ENCODE peak calls at places on chromosomes 7 and 10, in ten cellular contexts. S is neural crest cell; J is iris pigment epithelial cell; K is AG10803; U is caudate nucleus; Q is activated naive CD4-positive, alpha-beta T cell treated with Interleukin-2 at 50 U/mL for 16 hours; O is dorsolateral prefrontal cortex; L is NCI-H510A; H is posterior vena cava; D is effector CD4-positive, alpha-beta T cell. B is an unnamed sample.

GRCh38 chr7:87876759-87877234 is 504 bp downstream of the DBF4 start:
- DNase-seq in U (peak), D (peak), L (peak), O (peak), H (peak), K (peak), J (peak), Q (peak), S (peak), B (peak)

GRCh38 chr10:93945814-93946213 is 47.9 kb upstream of the PLCE1 start:
- DNase-seq in D (no peak), S (no peak), U (no peak), L (no peak), K (peak), Q (no peak), J (no peak), H (no peak), O (no peak), B (no peak)

GRCh38 chr7:867001-867405 is 9.4 kb upstream of the GET4 start:
- DNase-seq in K (peak), H (no peak), D (no peak), Q (no peak), J (peak), S (no peak), L (no peak), O (peak), U (no peak), B (peak)

GRCh38 chr10:36254191-36254590 is 612.1 kb upstream of the FZD8 start:
- DNase-seq in Q (no peak), H (peak), O (no peak), D (no peak), U (no peak), S (no peak), L (no peak), J (no peak), K (peak), B (no peak)

GRCh38 chr10:99966306-99966705 is 43.4 kb downstream of the DNMBP start:
- DNase-seq in K (peak), H (no peak), O (no peak), Q (no peak), D (no peak), L (no peak), S (no peak), J (peak), U (no peak), B (peak)

GRCh38 chr10:68647928-68648327 is 73.1 kb upstream of the CCAR1 start:
- DNase-seq in D (no peak), J (peak), U (no peak), O (no peak), L (no peak), S (no peak), H (no peak), K (peak), Q (no peak), B (peak)

GRCh38 chr7:17239683-17240521 is 58.5 kb upstream of the AHR start:
- DNase-seq in Q (no peak), U (no peak), O (no peak), D (no peak), K (peak), J (peak), L (no peak), H (no peak), S (no peak), B (peak)

GRCh38 chr10:76177945-76178344 is 746.5 kb downstream of the LRMDA start:
- DNase-seq in Q (no peak), J (no peak), H (no peak), L (no peak), S (no peak), K (no peak), D (no peak), U (no peak), O (no peak), B (no peak)

GRCh38 chr10:124650820-124651401 is 93.3 kb downstream of the FAM53B start:
- DNase-seq in S (no peak), L (no peak), K (no peak), J (peak), O (no peak), D (peak), U (no peak), H (no peak), Q (peak), B (no peak)

GRCh38 chr10:98063740-98064027 is 33.3 kb upstream of the CRTAC1 start:
- DNase-seq in K (no peak), L (no peak), Q (no peak), J (no peak), D (no peak), H (no peak), O (no peak), U (no peak), S (no peak), B (no peak)

GRCh38 chr10:48594371-48594770 is 10.5 kb downstream of the ARHGAP22 start:
- DNase-seq in K (peak), O (no peak), S (no peak), Q (no peak), J (no peak), H (no peak), L (no peak), D (no peak), U (no peak), B (no peak)

GRCh38 chr7:140672382-140673062 is at the start of gene ADCK2:
- DNase-seq in H (peak), U (peak), L (peak), J (no peak), Q (peak), S (peak), K (peak), O (peak), D (no peak), B (peak)

GRCh38 chr10:1115262-1115955 is 59.2 kb downstream of the WDR37 start:
- DNase-seq in S (no peak), D (no peak), Q (no peak), L (no peak), U (no peak), K (no peak), J (no peak), H (no peak), O (no peak), B (no peak)

GRCh38 chr7:149027560-149028345 is 552 bp downstream of the PDIA4 start:
- DNase-seq in U (no peak), S (no peak), Q (no peak), H (peak), J (peak), O (no peak), L (no peak), D (no peak), K (peak), B (peak)

GRCh38 chr7:18552943-18553584 is 57.5 kb downstream of the HDAC9 start:
- DNase-seq in D (no peak), Q (no peak), L (no peak), H (no peak), S (no peak), O (no peak), U (no peak), K (no peak), J (no peak), B (no peak)

GRCh38 chr10:130901311-130902165 is 410.0 kb downstream of the TCERG1L start:
- DNase-seq in O (no peak), H (no peak), D (no peak), J (no peak), K (no peak), S (no peak), L (no peak), U (no peak), Q (no peak), B (no peak)

GRCh38 chr10:131553581-131553980 is 242.1 kb upstream of the TCERG1L start:
- DNase-seq in J (no peak), Q (no peak), K (no peak), D (no peak), H (peak), S (no peak), L (no peak), U (no peak), O (no peak), B (no peak)

GRCh38 chr7:43591551-43592180 is 8.8 kb downstream of the STK17A start:
- DNase-seq in Q (no peak), J (peak), L (no peak), D (no peak), K (peak), S (no peak), H (no peak), O (no peak), U (no peak), B (no peak)

GRCh38 chr7:157370761-157371160 is 34.0 kb downstream of the DNAJB6 start:
- DNase-seq in D (no peak), Q (no peak), K (no peak), H (no peak), S (no peak), J (no peak), L (no peak), U (no peak), O (no peak), B (no peak)

GRCh38 chr7:158488225-158488889 is 99.3 kb downstream of the PTPRN2 start:
- DNase-seq in J (no peak), O (no peak), Q (no peak), H (peak), D (no peak), L (no peak), U (no peak), S (no peak), K (no peak), B (no peak)

GRCh38 chr7:64874562-64875250 is 28.4 kb upstream of the ZNF273 start:
- DNase-seq in L (no peak), O (no peak), U (no peak), H (no peak), D (no peak), Q (no peak), S (no peak), K (no peak), J (no peak), B (peak)

GRCh38 chr10:127813290-127813689 is 76.3 kb downstream of the FOXI2 start:
- DNase-seq in L (no peak), U (no peak), J (no peak), D (no peak), O (no peak), Q (no peak), S (no peak), H (no peak), K (no peak), B (no peak)

GRCh38 chr7:47535704-47536628 is 45.9 kb downstream of the TNS3 start:
- DNase-seq in H (peak), J (no peak), Q (no peak), S (no peak), D (no peak), L (no peak), U (no peak), K (no peak), O (no peak), B (no peak)

GRCh38 chr7:155274956-155275355 is 22.7 kb upstream of the INSIG1 start:
- DNase-seq in U (no peak), L (no peak), H (peak), K (no peak), O (no peak), D (no peak), J (no peak), S (no peak), Q (no peak), B (no peak)

GRCh38 chr10:12556057-12556456 is 206.7 kb downstream of the CAMK1D start:
- DNase-seq in D (no peak), J (no peak), O (no peak), S (no peak), K (no peak), U (no peak), L (peak), Q (no peak), H (no peak), B (no peak)

GRCh38 chr10:132458595-132459251 is 61.7 kb downstream of the PWWP2B start:
- DNase-seq in K (peak), U (peak), L (no peak), S (peak), D (peak), Q (peak), O (peak), H (no peak), J (no peak), B (peak)